ENCODE peak calls at places on chromosomes 16 and 17, in eight cellular contexts. H is heart right ventricle, S is WTC11, T is MM.1S, Y is cardiac muscle cell, C is GM12865, E is right lobe of liver, O is progenitor cell of endocrine pancreas. Z is an unnamed sample.
A peak's percentile ranks its signal among the peaks of the same experiment; 100 is the strongest.

GRCh38 chr16:86224126-86224525 is 286.2 kb upstream of the FOXF1 start:
- DNase-seq in H (no peak), S (no peak), T (no peak), Y (no peak), C (no peak), E (no peak), O (no peak), Z (no peak)

GRCh38 chr17:62099532-62099931 is 34.5 kb upstream of the MED13 start:
- DNase-seq in H (no peak), S (no peak), T (no peak), Y (no peak), C (no peak), E (no peak), O (no peak), Z (no peak)

GRCh38 chr16:59540621-59541020 is 806.5 kb upstream of the GOT2 start:
- DNase-seq in H (no peak), S (no peak), T (no peak), Y (no peak), C (no peak), E (no peak), O (no peak), Z (no peak)

GRCh38 chr17:6753006-6753445 is 2.8 kb upstream of the XAF1 start:
- DNase-seq in H (peak; percentile 65), S (peak; percentile 29), T (no peak), Y (peak; percentile 94), C (peak; percentile 52), E (no peak), O (no peak), Z (no peak)

GRCh38 chr16:87951550-87952538 is 610 bp downstream of the BANP start:
- DNase-seq in H (peak; percentile 54), S (no peak), T (no peak), Y (peak; percentile 16), C (peak; percentile 56), E (no peak), O (peak; percentile 23), Z (no peak)

GRCh38 chr17:67574658-67575293 is 143.0 kb upstream of the NOL11 start:
- DNase-seq in H (no peak), S (no peak), T (no peak), Y (no peak), C (peak; percentile 92), E (no peak), O (no peak), Z (no peak)

GRCh38 chr16:15961060-15961511 is 11.7 kb downstream of the ABCC1 start:
- DNase-seq in H (no peak), S (no peak), T (peak; percentile 37), Y (no peak), C (peak; percentile 94), E (no peak), O (no peak), Z (no peak)

GRCh38 chr16:65119905-65120341 is 1.9 kb downstream of the CDH11 start:
- DNase-seq in H (no peak), S (no peak), T (no peak), Y (peak; percentile 83), C (no peak), E (no peak), O (no peak), Z (no peak)

GRCh38 chr17:29251969-29252866 is 5.6 kb downstream of the CRYBA1 start:
- DNase-seq in H (no peak), S (no peak), T (peak; percentile 21), Y (peak; percentile 67), C (peak; percentile 30), E (no peak), O (no peak), Z (no peak)

GRCh38 chr17:40038882-40039513 is 15.2 kb downstream of the MED24 start:
- DNase-seq in H (peak; percentile 54), S (peak; percentile 59), T (no peak), Y (peak; percentile 89), C (no peak), E (peak; percentile 59), O (no peak), Z (peak; percentile 29)

GRCh38 chr17:36506831-36507230 is 20.4 kb downstream of the ZNHIT3 start:
- DNase-seq in H (no peak), S (no peak), T (no peak), Y (no peak), C (no peak), E (no peak), O (no peak), Z (no peak)

GRCh38 chr17:17769869-17770361 is 66.9 kb downstream of the SREBF1 start:
- DNase-seq in H (no peak), S (no peak), T (no peak), Y (no peak), C (no peak), E (no peak), O (no peak), Z (no peak)

GRCh38 chr16:70494777-70495176 is 28.6 kb downstream of the COG4 start:
- DNase-seq in H (no peak), S (no peak), T (no peak), Y (no peak), C (no peak), E (no peak), O (no peak), Z (no peak)

GRCh38 chr17:48051706-48052486 is 3.7 kb downstream of the NFE2L1 start:
- DNase-seq in H (peak; percentile 55), S (no peak), T (no peak), Y (peak; percentile 99), C (no peak), E (peak; percentile 72), O (no peak), Z (no peak)

GRCh38 chr17:37097162-37097561 is 148.4 kb downstream of the AATF start:
- DNase-seq in H (no peak), S (no peak), T (no peak), Y (no peak), C (no peak), E (no peak), O (no peak), Z (no peak)

GRCh38 chr17:67050476-67051154 is 6.3 kb downstream of the CACNG1 start:
- DNase-seq in H (no peak), S (no peak), T (no peak), Y (no peak), C (no peak), E (no peak), O (no peak), Z (no peak)

GRCh38 chr17:56812971-56813388 is 20.7 kb downstream of the C17orf67 start:
- DNase-seq in H (no peak), S (no peak), T (no peak), Y (no peak), C (no peak), E (no peak), O (no peak), Z (no peak)

GRCh38 chr16:1424028-1424427 is 3.5 kb upstream of the UQCC4 start:
- DNase-seq in H (no peak), S (no peak), T (no peak), Y (no peak), C (no peak), E (no peak), O (no peak), Z (no peak)

GRCh38 chr17:73430848-73431247 is 119.0 kb upstream of the CDC42EP4 start:
- DNase-seq in H (no peak), S (no peak), T (peak; percentile 36), Y (peak; percentile 29), C (no peak), E (no peak), O (no peak), Z (no peak)

GRCh38 chr16:66901626-66902025 is 17.1 kb downstream of the CDH16 start:
- DNase-seq in H (no peak), S (no peak), T (no peak), Y (no peak), C (no peak), E (peak; percentile 39), O (no peak), Z (no peak)

GRCh38 chr17:71472809-71473789 is 647.7 kb upstream of the SOX9 start:
- DNase-seq in H (no peak), S (peak; percentile 11), T (peak; percentile 66), Y (peak; percentile 77), C (peak; percentile 69), E (no peak), O (no peak), Z (peak; percentile 12)
- TF ChIP-seq CTCF in H (peak; percentile 65), S (peak; percentile 66), T (peak; percentile 79), Y (peak; percentile 74), C (peak; percentile 70), E (peak; percentile 60), O (peak; percentile 82), Z (peak; percentile 83)

DNA sequence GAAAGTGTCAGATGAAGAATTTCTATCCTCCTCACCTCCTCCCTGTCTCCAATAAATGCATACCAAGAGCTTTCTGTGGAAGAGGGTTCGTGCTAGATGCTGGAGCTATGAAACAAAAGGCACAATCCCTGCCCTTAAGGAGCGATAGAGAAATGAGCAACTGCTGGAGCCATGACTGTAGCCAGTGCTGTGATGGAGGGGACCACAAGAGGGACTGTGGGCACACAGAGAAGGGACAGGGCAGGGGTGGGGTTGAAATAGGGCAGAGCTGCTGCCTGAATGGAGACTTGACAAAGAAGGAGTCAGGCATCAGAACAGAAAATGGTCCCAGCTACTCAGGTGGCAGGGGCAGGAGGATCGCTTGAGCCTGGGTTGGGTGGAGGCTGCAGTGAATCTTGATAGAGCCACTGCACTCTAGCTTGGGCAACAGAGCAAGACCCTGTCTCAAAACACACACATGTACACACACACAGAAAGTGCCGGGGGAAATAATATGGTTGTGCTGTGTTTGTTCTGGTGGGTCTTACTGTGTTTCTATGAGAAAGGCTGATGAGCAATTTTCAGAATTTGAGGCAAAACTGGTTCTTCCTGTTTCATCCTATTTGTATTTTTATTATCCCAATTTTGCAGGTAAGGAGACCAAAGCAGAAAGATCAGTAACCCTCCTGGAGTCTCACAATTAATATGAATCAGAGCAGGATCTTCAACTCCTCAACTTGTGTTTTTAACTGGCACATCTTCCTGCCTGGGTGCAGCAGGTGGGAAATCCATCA is 16.5 kb downstream of the TMEM98 start:
- DNase-seq in H (no peak), S (no peak), T (no peak), Y (no peak), C (no peak), E (no peak), O (no peak), Z (no peak)
- TF ChIP-seq CTCF in H (no peak), S (no peak), T (no peak), Y (no peak), C (no peak), E (no peak), O (no peak), Z (no peak)

GRCh38 chr16:68696514-68696913 is 40.6 kb upstream of the CDH1 start:
- DNase-seq in H (no peak), S (no peak), T (no peak), Y (no peak), C (no peak), E (no peak), O (no peak), Z (no peak)
- TF ChIP-seq CTCF in H (no peak), S (no peak), T (no peak), Y (no peak), C (no peak), E (no peak), O (no peak), Z (no peak)

DNA sequence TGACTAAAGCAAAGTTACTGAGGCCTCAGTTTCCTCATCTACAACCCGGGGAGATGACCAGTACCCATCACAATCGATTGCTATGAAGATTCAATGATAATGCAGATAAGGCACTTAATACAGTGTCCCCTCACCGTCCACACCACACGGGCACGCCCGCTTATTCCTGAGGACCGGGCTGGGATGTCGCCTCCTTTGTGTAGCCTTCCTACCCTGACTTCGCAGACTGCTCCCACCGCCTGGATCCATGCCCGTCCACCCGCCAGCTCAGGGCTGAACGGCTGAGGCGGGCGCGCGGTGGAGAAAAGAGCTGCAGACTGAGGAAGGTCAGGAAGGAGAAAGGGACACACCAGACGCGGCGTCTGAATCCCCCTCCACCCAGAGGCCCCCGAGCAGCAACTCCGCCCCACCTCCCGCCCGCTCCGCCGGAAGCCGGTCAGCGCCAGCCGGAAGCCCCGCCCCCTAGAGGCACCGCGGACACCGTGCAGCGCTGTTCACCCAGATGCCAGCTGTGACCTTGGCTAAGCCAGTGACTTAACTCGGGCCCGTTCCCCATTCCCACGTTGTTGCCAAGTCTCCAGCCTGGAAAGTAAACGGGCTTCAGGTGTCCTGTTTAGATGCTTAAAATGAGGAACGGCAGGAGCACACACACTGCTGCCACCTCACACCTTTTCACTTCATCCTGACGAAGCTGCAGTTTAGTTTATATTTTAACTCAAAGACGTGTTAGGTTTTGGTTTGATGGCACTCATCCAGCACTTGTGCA is at the start of gene KRABD2:
- DNase-seq in H (peak; percentile 95), S (peak; percentile 94), T (peak; percentile 91), Y (peak; percentile 87), C (peak; percentile 94), E (peak; percentile 95), O (peak; percentile 90), Z (peak; percentile 90)
- TF ChIP-seq CTCF in H (peak; percentile 71), S (peak; percentile 46), T (peak; percentile 64), Y (peak; percentile 58), C (peak; percentile 76), E (peak; percentile 52), O (peak; percentile 64), Z (peak; percentile 72)

Z was measured in neural crest cell.